ENCODE peak calls at places on chromosomes 6 and 20, in nine cellular contexts. U is GM12864, R is mucosa of descending colon, K is endothelial cell of umbilical vein, Z is testis, L is fibroblast of lung, I is HFFc6, W is AG04449, X is upper lobe of left lung. Y is an unnamed sample.

GRCh38 chr6:128919412-128919811 is 36.5 kb downstream of the LAMA2 start:
- DNase-seq in X (no peak), L (peak), R (no peak), K (no peak), W (peak), U (no peak), Z (no peak), I (peak), Y (no peak)

GRCh38 chr6:90284745-90285481 is 11.7 kb downstream of the BACH2 start:
- DNase-seq in L (peak), R (no peak), I (no peak), K (peak), W (no peak), X (no peak), U (peak), Z (no peak), Y (peak)

GRCh38 chr6:52285174-52286068 is 879 bp upstream of the MCM3 start:
- DNase-seq in L (peak), U (no peak), R (no peak), W (no peak), X (no peak), I (peak), K (no peak), Z (no peak), Y (no peak)

GRCh38 chr6:64250126-64250525 is 614.5 kb downstream of the PHF3 start:
- DNase-seq in Z (no peak), W (no peak), X (no peak), I (no peak), K (no peak), R (no peak), L (peak), U (no peak), Y (no peak)

GRCh38 chr20:43916875-43917371 is 2.3 kb downstream of the TOX2 start:
- DNase-seq in U (no peak), L (peak), Z (peak), W (no peak), I (peak), K (no peak), R (no peak), X (no peak), Y (peak)

GRCh38 chr6:53846250-53846649 is 51.4 kb downstream of the LRRC1 start:
- DNase-seq in I (no peak), Z (no peak), X (no peak), L (no peak), K (no peak), U (no peak), W (no peak), R (no peak), Y (no peak)

GRCh38 chr6:5072440-5072839 is 12.7 kb upstream of the PPP1R3G start:
- DNase-seq in U (no peak), X (no peak), R (no peak), Z (no peak), K (no peak), I (no peak), W (no peak), L (no peak), Y (no peak)

GRCh38 chr20:63672666-63673065 is 14.6 kb downstream of the RTEL1 start:
- DNase-seq in R (no peak), W (no peak), I (no peak), Z (no peak), K (no peak), L (no peak), X (no peak), U (no peak), Y (no peak)

GRCh38 chr6:139068846-139069245 is 40.3 kb downstream of the ABRACL start:
- DNase-seq in L (no peak), K (no peak), W (no peak), R (no peak), Z (no peak), I (no peak), U (no peak), X (no peak), Y (no peak)

GRCh38 chr6:124433369-124434064 is 528.7 kb upstream of the RNF217 start:
- DNase-seq in L (no peak), X (no peak), K (no peak), W (no peak), R (no peak), Z (no peak), I (no peak), U (no peak), Y (no peak)

GRCh38 chr6:11218827-11219826 is 13.3 kb downstream of the NEDD9 start:
- DNase-seq in I (no peak), L (no peak), Z (peak), K (peak), R (no peak), X (peak), U (no peak), W (no peak), Y (no peak)

GRCh38 chr6:126064257-126064993 is 78.1 kb downstream of the TRMT11 start:
- DNase-seq in X (no peak), R (no peak), W (no peak), Z (no peak), I (no peak), K (peak), U (no peak), L (no peak), Y (no peak)

GRCh38 chr6:13421425-13422057 is 65.9 kb downstream of the GFOD1 start:
- DNase-seq in X (no peak), U (no peak), Z (no peak), K (no peak), L (no peak), R (no peak), I (no peak), W (no peak), Y (no peak)

GRCh38 chr6:100269189-100269588 is 195.5 kb downstream of the SIM1 start:
- DNase-seq in Z (no peak), K (peak), R (no peak), U (no peak), W (peak), L (peak), X (no peak), I (peak), Y (no peak)

GRCh38 chr6:128164254-128164653 is 263.4 kb upstream of the THEMIS start:
- DNase-seq in L (no peak), W (no peak), K (no peak), X (no peak), U (no peak), R (no peak), I (no peak), Z (no peak), Y (no peak)

GRCh38 chr20:6130045-6130444 is 7.2 kb upstream of the FERMT1 start:
- DNase-seq in U (no peak), I (no peak), K (no peak), L (no peak), X (no peak), W (no peak), R (no peak), Z (no peak), Y (no peak)

GRCh38 chr6:168041928-168042327 is 37.1 kb downstream of the FRMD1 start:
- DNase-seq in Z (no peak), X (no peak), K (no peak), R (no peak), W (no peak), I (no peak), L (no peak), U (no peak), Y (no peak)

GRCh38 chr6:34585512-34586045 is 29.4 kb upstream of the SPDEF start:
- DNase-seq in K (no peak), X (no peak), R (no peak), U (no peak), L (peak), W (no peak), Z (no peak), I (no peak), Y (no peak)

GRCh38 chr6:144036064-144036873 is 28.2 kb upstream of the PLAGL1 start:
- DNase-seq in W (no peak), I (peak), L (peak), X (peak), Z (peak), R (peak), K (peak), U (no peak), Y (no peak)

GRCh38 chr20:57146155-57146554 is 120.3 kb downstream of the BMP7 start:
- DNase-seq in W (no peak), X (no peak), R (no peak), U (no peak), I (no peak), Z (no peak), K (no peak), L (no peak), Y (no peak)

GRCh38 chr6:111057074-111057752 is 30.1 kb upstream of the SLC16A10 start:
- DNase-seq in K (peak), U (peak), X (no peak), W (no peak), I (peak), R (no peak), Z (no peak), L (peak), Y (peak)

GRCh38 chr20:44431502-44432234 is 44.0 kb upstream of the TTPAL start:
- DNase-seq in Z (no peak), W (no peak), K (no peak), U (no peak), L (no peak), I (no peak), X (no peak), R (no peak), Y (no peak)

GRCh38 chr20:16283307-16283706 is 289.9 kb downstream of the KIF16B start:
- DNase-seq in I (no peak), Z (no peak), R (no peak), U (no peak), K (no peak), X (no peak), L (no peak), W (no peak), Y (no peak)

GRCh38 chr20:39264506-39265172 is 302.5 kb downstream of the DHX35 start:
- DNase-seq in U (peak), X (peak), I (peak), Z (peak), K (peak), L (peak), R (peak), W (peak), Y (peak)

GRCh38 chr20:5718896-5719595 is 31.2 kb upstream of the SHLD1 start:
- DNase-seq in X (no peak), Z (no peak), L (no peak), U (no peak), K (no peak), R (no peak), I (no peak), W (no peak), Y (no peak)

GRCh38 chr6:140857734-140858380 is 1274.9 kb upstream of the GJE1 start:
- DNase-seq in K (peak), W (peak), Z (no peak), I (peak), L (peak), X (no peak), U (no peak), R (no peak), Y (no peak)

GRCh38 chr6:119076966-119077642 is 1.4 kb downstream of the FAM184A start:
- DNase-seq in Z (no peak), L (no peak), W (no peak), U (no peak), X (no peak), K (no peak), I (no peak), R (no peak), Y (no peak)

DNA sequence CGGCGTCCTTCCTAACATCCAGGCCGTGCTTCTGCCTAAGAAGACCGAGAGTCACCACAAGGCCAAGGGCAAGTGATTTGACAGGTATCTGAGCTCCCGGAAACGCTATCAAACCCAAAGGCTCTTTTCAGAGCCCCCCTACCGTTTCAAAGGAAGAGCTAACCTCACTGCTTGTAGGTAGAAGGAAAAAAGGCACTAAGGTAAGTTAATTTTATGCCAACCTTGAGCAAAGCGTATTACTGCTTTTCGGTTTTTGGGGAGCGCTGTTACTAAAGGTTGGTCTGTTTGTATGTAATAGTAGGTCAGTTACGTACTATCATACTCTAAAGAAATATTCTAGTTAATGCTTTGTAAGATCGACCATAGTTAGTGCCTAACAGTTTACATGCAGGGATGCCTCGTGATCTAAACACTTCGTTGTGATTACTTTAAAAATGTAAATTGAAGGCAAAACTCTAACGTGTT is 37.4 kb downstream of the HFE start:
- DNase-seq in Z (no peak), K (no peak), W (no peak), U (no peak), R (no peak), I (no peak), L (peak), X (no peak), Y (no peak)
- TF ChIP-seq CTCF in Z (no peak), K (no peak), W (no peak), U (no peak), R (no peak), I (no peak), L (no peak), X (no peak), Y (no peak)

GRCh38 chr6:31971993-31972708 is at the start of gene DXO:
- DNase-seq in L (peak), I (peak), X (peak), Z (peak), U (peak), R (peak), K (peak), W (peak), Y (peak)
- TF ChIP-seq CTCF in L (no peak), I (no peak), X (no peak), Z (no peak), U (no peak), R (no peak), K (no peak), W (no peak), Y (no peak)

DNA sequence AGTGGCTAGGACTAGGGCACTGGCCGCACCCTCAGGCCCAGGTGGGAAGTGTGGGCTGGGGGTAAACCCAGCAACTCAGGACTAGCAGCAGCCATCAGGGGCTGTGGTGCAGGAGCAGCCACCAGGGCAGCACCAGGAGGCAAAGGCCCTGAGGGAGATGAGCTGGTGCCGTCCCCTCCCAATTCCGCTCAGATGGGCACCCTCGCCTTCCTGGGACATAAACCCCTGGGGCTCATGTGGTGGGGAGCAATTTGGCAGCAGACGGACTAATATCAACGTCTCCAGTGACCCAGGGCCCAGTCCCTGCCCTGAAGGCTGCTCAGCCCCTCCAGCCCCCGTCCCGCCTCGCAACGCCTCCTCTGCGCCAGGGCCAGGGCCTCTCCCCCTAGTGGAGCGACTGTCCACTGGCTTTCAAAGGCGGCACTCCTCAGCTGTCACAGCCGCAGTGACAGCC is 349.7 kb downstream of the ZFAND3 start:
- DNase-seq in W (no peak), R (no peak), Z (no peak), L (no peak), X (no peak), K (no peak), I (no peak), U (no peak), Y (no peak)
- TF ChIP-seq CTCF in W (no peak), R (no peak), Z (no peak), L (no peak), X (no peak), K (no peak), I (peak), U (no peak), Y (no peak)

GRCh38 chr20:32017711-32018251 is 7.5 kb downstream of the CCM2L start:
- DNase-seq in Z (no peak), R (peak), K (no peak), L (no peak), U (no peak), I (no peak), X (peak), W (no peak), Y (peak)

GRCh38 chr20:32018269-32019155 is 8.3 kb downstream of the CCM2L start:
- DNase-seq in K (peak), I (no peak), R (peak), U (no peak), L (no peak), W (no peak), X (peak), Z (peak), Y (peak)

GRCh38 chr20:32019563-32020463 is 9.6 kb downstream of the CCM2L start:
- DNase-seq in K (no peak), I (no peak), W (no peak), Z (no peak), R (no peak), X (no peak), L (no peak), U (no peak), Y (no peak)

GRCh38 chr20:32021091-32021490 is 10.9 kb downstream of the CCM2L start:
- DNase-seq in L (no peak), X (no peak), K (no peak), U (no peak), W (no peak), I (no peak), Z (no peak), R (no peak), Y (no peak)

DNA sequence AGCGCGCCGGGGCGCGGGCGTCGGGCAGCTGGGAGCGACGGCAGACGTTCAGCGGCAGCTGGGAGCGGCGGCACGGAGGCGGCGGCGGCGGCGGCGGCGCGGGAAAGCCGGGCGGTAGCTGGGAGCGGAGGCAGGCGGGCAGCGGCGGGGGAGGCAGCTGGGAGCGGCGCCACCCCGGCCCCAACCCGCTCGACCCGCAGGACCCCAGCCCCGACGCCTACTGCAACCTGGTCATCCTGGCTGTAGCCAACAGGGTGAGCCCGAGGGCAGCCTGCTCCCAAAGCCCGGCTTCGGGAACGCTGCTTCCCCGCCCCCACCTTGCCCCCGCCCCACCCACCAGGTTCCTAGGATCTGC is 8.9 kb downstream of the CCM2L start:
- DNase-seq in L (no peak), X (no peak), K (no peak), R (no peak), I (no peak), W (no peak), U (no peak), Z (no peak), Y (no peak)
- TF ChIP-seq CTCF in L (no peak), X (no peak), K (peak), R (no peak), I (no peak), W (peak), U (no peak), Z (no peak), Y (peak)

GRCh38 chr6:170525795-170526194 is 27.3 kb downstream of the PSMB1 start:
- DNase-seq in X (no peak), W (no peak), K (no peak), I (no peak), U (no peak), R (no peak), Z (no peak), L (no peak), Y (no peak)

GRCh38 chr6:170524188-170524535 is 28.9 kb downstream of the PSMB1 start:
- DNase-seq in Z (no peak), U (no peak), K (no peak), X (no peak), R (no peak), L (no peak), I (no peak), W (no peak), Y (no peak)

GRCh38 chr6:170516783-170517616 is 36.1 kb downstream of the PSMB1 start:
- DNase-seq in U (peak), X (peak), L (peak), W (peak), I (peak), R (peak), Z (peak), K (peak), Y (peak)

GRCh38 chr6:170523256-170524187 is 29.6 kb downstream of the PSMB1 start:
- DNase-seq in W (no peak), Z (no peak), U (no peak), L (no peak), K (peak), I (no peak), X (no peak), R (no peak), Y (no peak)

GRCh38 chr6:170522565-170523183 is 30.4 kb downstream of the PSMB1 start:
- DNase-seq in X (no peak), K (peak), R (no peak), L (peak), U (no peak), I (no peak), W (no peak), Z (no peak), Y (no peak)
- TF ChIP-seq CTCF in X (no peak), K (peak), R (no peak), L (peak), U (peak), I (peak), W (peak), Z (no peak), Y (peak)

DNA sequence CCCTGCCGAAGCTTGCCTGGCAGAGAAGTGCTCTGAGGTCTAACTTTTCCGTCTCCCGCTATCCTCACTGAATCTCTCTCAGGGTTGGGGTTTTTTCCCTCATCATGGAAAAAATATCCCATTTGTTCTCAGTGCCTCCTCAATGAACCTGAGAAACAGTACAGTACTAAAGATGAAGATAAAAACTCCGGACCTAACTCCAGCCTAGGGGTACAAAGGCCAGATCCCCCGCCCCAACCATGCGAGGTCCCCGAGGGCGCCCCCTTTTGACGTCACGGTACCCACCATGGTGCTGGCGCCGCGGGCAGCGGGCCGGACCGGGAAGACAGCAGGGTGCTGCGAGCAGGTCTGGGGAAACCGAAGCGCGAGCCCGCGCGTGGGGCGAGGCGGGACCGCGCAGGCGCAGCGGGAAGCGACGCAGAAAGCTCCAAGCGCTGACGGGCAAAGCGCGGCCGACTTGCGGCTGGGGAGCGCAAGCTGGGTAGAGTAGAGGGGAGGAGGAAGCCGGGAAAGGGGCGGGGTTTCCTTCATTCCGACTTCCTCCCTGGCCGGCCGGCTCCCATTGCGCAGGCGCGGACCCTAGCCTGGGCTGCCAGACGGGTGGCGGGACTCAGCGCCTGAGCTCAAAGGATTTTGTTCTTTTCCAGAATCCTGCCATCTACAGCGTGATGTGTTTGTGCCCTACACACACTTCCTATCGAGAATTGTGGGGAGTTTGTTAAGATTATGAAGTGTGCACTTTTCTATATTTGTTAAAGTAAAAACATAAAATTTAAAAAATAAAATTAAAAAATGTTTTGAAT is at the start of gene LSM2:
- DNase-seq in I (peak), Z (peak), X (peak), W (peak), L (peak), U (peak), R (peak), K (peak), Y (peak)
- TF ChIP-seq CTCF in I (peak), Z (peak), X (no peak), W (peak), L (peak), U (no peak), R (peak), K (peak), Y (peak)

GRCh38 chr6:158737710-158738615 is 81.2 kb downstream of the EZR start:
- DNase-seq in W (no peak), K (no peak), Z (no peak), I (peak), L (peak), U (no peak), R (peak), X (no peak), Y (no peak)
- TF ChIP-seq CTCF in W (no peak), K (no peak), Z (no peak), I (no peak), L (no peak), U (no peak), R (no peak), X (no peak), Y (no peak)

DNA sequence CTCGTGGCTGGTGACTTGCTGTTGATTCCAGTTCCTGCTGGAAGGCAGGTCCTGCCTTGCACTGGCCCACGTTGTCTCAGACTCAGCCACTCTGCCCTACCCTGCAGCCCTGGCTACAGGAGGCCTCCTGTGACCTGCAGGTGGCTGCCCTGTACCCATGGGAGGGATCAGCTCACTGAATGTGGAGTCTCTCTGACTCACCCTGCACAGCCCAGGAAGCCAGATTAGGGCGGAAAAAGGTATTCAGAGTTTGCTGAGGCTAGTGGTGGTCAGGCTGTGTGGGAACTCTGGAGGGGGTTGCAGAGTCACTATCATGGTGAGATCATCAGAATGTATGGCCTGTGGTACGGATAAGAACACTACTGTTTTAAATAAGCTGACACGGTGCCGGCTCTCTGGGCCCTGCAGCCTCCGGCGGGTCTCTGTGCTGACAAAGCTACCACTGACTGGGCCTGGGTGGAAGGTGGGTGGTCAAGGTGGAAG is 24.7 kb upstream of the PYGB start:
- DNase-seq in L (peak), U (no peak), X (no peak), K (peak), I (peak), Z (no peak), W (peak), R (peak), Y (no peak)
- TF ChIP-seq CTCF in L (peak), U (no peak), X (no peak), K (no peak), I (peak), Z (no peak), W (peak), R (no peak), Y (peak)

Y was measured in GM13977.